ENCODE peak calls at places on chromosomes 1 and 21, in four cellular contexts. N is ACHN; C is stimulated activated CD4-positive, alpha-beta T cell treated with anti-CD3 and anti-CD28 coated beads, Interleukin-15, amount 100 ng/mL, for 24 hours; R is GM19239. U is an unnamed sample.

GRCh38 chr1:160449494-160449893 is 49.1 kb downstream of the VANGL2 start:
- DNase-seq in N (no peak), C (no peak), R (no peak), U (no peak)

GRCh38 chr1:5725406-5725805 is 266.8 kb downstream of the NPHP4 start:
- DNase-seq in N (no peak), C (no peak), R (no peak), U (no peak)

GRCh38 chr21:43792406-43792805 is 3.0 kb downstream of the RRP1 start:
- DNase-seq in N (no peak), C (no peak), R (no peak), U (no peak)

GRCh38 chr21:43676391-43676790 is 17.0 kb downstream of the RRP1B start:
- DNase-seq in N (no peak), C (no peak), R (no peak), U (no peak)

GRCh38 chr1:35708179-35708891 is 10.3 kb downstream of the C1orf216 start:
- DNase-seq in N (no peak), C (peak), R (no peak), U (no peak)

GRCh38 chr1:185317886-185318310 is 855 bp upstream of the IVNS1ABP start:
- DNase-seq in N (peak), C (peak), R (peak), U (peak)

GRCh38 chr1:164660415-164661174 is 101.6 kb downstream of the PBX1 start:
- DNase-seq in N (peak), C (no peak), R (no peak), U (peak)

GRCh38 chr1:99672500-99673213 is 26.7 kb downstream of the PALMD start:
- DNase-seq in N (no peak), C (no peak), R (no peak), U (no peak)

GRCh38 chr1:100543640-100544039 is 5.7 kb downstream of the GPR88 start:
- DNase-seq in N (peak), C (peak), R (peak), U (no peak)

GRCh38 chr1:60765204-60765603 is 317.2 kb upstream of the NFIA start:
- DNase-seq in N (peak), C (peak), R (no peak), U (peak)

U was measured in LoVo.